ENCODE peak calls at places on chromosomes 13 and 19, in six cellular contexts. One of them, this sample, is unnamed.

GRCh38 chr13:23579886-23580706 is 9.9 kb downstream of the TNFRSF19 start:
- DNase-seq in neuronal stem cell: no peak
- DNase-seq in H1: no peak
- DNase-seq in mesenchymal stem cell: peak; percentile 6
- DNase-seq in IMR-90: peak; percentile 40
- DNase-seq in trophoblast cell: no peak
- DNase-seq in this sample: no peak

GRCh38 chr19:918481-919156 is 1.5 kb downstream of the KISS1R start:
- DNase-seq in neuronal stem cell: no peak
- DNase-seq in H1: no peak
- DNase-seq in mesenchymal stem cell: no peak
- DNase-seq in IMR-90: no peak
- DNase-seq in trophoblast cell: no peak
- DNase-seq in this sample: no peak

GRCh38 chr13:51721485-51721884 is 82.5 kb downstream of the DHRS12 start:
- DNase-seq in neuronal stem cell: no peak
- DNase-seq in H1: no peak
- DNase-seq in mesenchymal stem cell: no peak
- DNase-seq in IMR-90: no peak
- DNase-seq in trophoblast cell: no peak
- DNase-seq in this sample: no peak

GRCh38 chr19:51480590-51480989 is 2.3 kb downstream of the CEACAM18 start:
- DNase-seq in neuronal stem cell: no peak
- DNase-seq in H1: no peak
- DNase-seq in mesenchymal stem cell: no peak
- DNase-seq in IMR-90: no peak
- DNase-seq in trophoblast cell: no peak
- DNase-seq in this sample: peak; percentile 38

GRCh38 chr19:14517840-14518505 is at the start of gene DNAJB1:
- DNase-seq in neuronal stem cell: no peak
- DNase-seq in H1: no peak
- DNase-seq in mesenchymal stem cell: peak; percentile 92
- DNase-seq in IMR-90: peak; percentile 64
- DNase-seq in trophoblast cell: peak; percentile 49
- DNase-seq in this sample: no peak

GRCh38 chr13:113209880-113210421 is 538 bp downstream of the CUL4A start:
- DNase-seq in neuronal stem cell: peak; percentile 47
- DNase-seq in H1: no peak
- DNase-seq in mesenchymal stem cell: peak; percentile 82
- DNase-seq in IMR-90: peak; percentile 55
- DNase-seq in trophoblast cell: peak; percentile 83
- DNase-seq in this sample: peak; percentile 72

GRCh38 chr19:42461700-42462324 is 19.1 kb upstream of the CXCL17 start:
- DNase-seq in neuronal stem cell: no peak
- DNase-seq in H1: no peak
- DNase-seq in mesenchymal stem cell: no peak
- DNase-seq in IMR-90: no peak
- DNase-seq in trophoblast cell: no peak
- DNase-seq in this sample: no peak

GRCh38 chr19:10145031-10145430 is 25.3 kb upstream of the EIF3G start:
- DNase-seq in neuronal stem cell: no peak
- DNase-seq in H1: no peak
- DNase-seq in mesenchymal stem cell: no peak
- DNase-seq in IMR-90: no peak
- DNase-seq in trophoblast cell: no peak
- DNase-seq in this sample: no peak

GRCh38 chr19:16896098-16896912 is 7.5 kb downstream of the F2RL3 start:
- DNase-seq in neuronal stem cell: peak; percentile 27
- DNase-seq in H1: no peak
- DNase-seq in mesenchymal stem cell: no peak
- DNase-seq in IMR-90: no peak
- DNase-seq in trophoblast cell: peak; percentile 33
- DNase-seq in this sample: peak; percentile 69

GRCh38 chr13:50123002-50123401 is 107.8 kb downstream of the KCNRG start:
- DNase-seq in neuronal stem cell: no peak
- DNase-seq in H1: no peak
- DNase-seq in mesenchymal stem cell: no peak
- DNase-seq in IMR-90: no peak
- DNase-seq in trophoblast cell: no peak
- DNase-seq in this sample: no peak

GRCh38 chr13:51814825-51815650 is 11.1 kb upstream of the DHRS12 start:
- DNase-seq in neuronal stem cell: peak; percentile 61
- DNase-seq in H1: no peak
- DNase-seq in mesenchymal stem cell: peak; percentile 75
- DNase-seq in IMR-90: peak; percentile 50
- DNase-seq in trophoblast cell: peak; percentile 54
- DNase-seq in this sample: peak; percentile 73

GRCh38 chr13:98563071-98563470 is 13.8 kb downstream of the STK24 start:
- DNase-seq in neuronal stem cell: no peak
- DNase-seq in H1: no peak
- DNase-seq in mesenchymal stem cell: no peak
- DNase-seq in IMR-90: no peak
- DNase-seq in trophoblast cell: peak; percentile 32
- DNase-seq in this sample: no peak

GRCh38 chr13:77375554-77375953 is 48.7 kb upstream of the MYCBP2 start:
- DNase-seq in neuronal stem cell: no peak
- DNase-seq in H1: no peak
- DNase-seq in mesenchymal stem cell: no peak
- DNase-seq in IMR-90: no peak
- DNase-seq in trophoblast cell: no peak
- DNase-seq in this sample: no peak

GRCh38 chr13:94706854-94707399 is 5.4 kb downstream of the SOX21 start:
- DNase-seq in neuronal stem cell: peak; percentile 97
- DNase-seq in H1: no peak
- DNase-seq in mesenchymal stem cell: peak; percentile 15
- DNase-seq in IMR-90: no peak
- DNase-seq in trophoblast cell: no peak
- DNase-seq in this sample: no peak

GRCh38 chr13:112605531-112605990 is 17.6 kb upstream of the TUBGCP3 start:
- DNase-seq in neuronal stem cell: no peak
- DNase-seq in H1: no peak
- DNase-seq in mesenchymal stem cell: peak; percentile 6
- DNase-seq in IMR-90: no peak
- DNase-seq in trophoblast cell: peak; percentile 65
- DNase-seq in this sample: no peak

GRCh38 chr19:48044561-48044960 is 682 bp upstream of the CABP5 start:
- DNase-seq in neuronal stem cell: no peak
- DNase-seq in H1: no peak
- DNase-seq in mesenchymal stem cell: no peak
- DNase-seq in IMR-90: no peak
- DNase-seq in trophoblast cell: no peak
- DNase-seq in this sample: no peak

GRCh38 chr13:26568132-26568815 is 10.8 kb downstream of the WASF3 start:
- DNase-seq in neuronal stem cell: no peak
- DNase-seq in H1: no peak
- DNase-seq in mesenchymal stem cell: no peak
- DNase-seq in IMR-90: no peak
- DNase-seq in trophoblast cell: no peak
- DNase-seq in this sample: no peak
- H2AFZ ChIP-seq in neuronal stem cell: no peak overlapping the region
- H2AFZ ChIP-seq in H1: no peak overlapping the region
- H2AFZ ChIP-seq in mesenchymal stem cell: no peak overlapping the region
- H2AFZ ChIP-seq in IMR-90: no peak overlapping the region
- H2AFZ ChIP-seq in trophoblast cell: no peak overlapping the region
- H2AFZ ChIP-seq in this sample: no peak overlapping the region

GRCh38 chr19:38686530-38686888 is 39.1 kb downstream of the ACTN4 start:
- DNase-seq in neuronal stem cell: no peak
- DNase-seq in H1: no peak
- DNase-seq in mesenchymal stem cell: no peak
- DNase-seq in IMR-90: no peak
- DNase-seq in trophoblast cell: no peak
- DNase-seq in this sample: peak; percentile 44

GRCh38 chr19:38684078-38684861 is 36.8 kb downstream of the ACTN4 start:
- DNase-seq in neuronal stem cell: no peak
- DNase-seq in H1: no peak
- DNase-seq in mesenchymal stem cell: peak; percentile 94
- DNase-seq in IMR-90: peak; percentile 91
- DNase-seq in trophoblast cell: peak; percentile 73
- DNase-seq in this sample: peak; percentile 46

GRCh38 chr19:38683393-38684077 is 36.1 kb downstream of the ACTN4 start:
- DNase-seq in neuronal stem cell: no peak
- DNase-seq in H1: peak; percentile 85
- DNase-seq in mesenchymal stem cell: peak; percentile 92
- DNase-seq in IMR-90: peak; percentile 85
- DNase-seq in trophoblast cell: peak; percentile 96
- DNase-seq in this sample: peak; percentile 96

GRCh38 chr19:38685666-38686529 is 38.4 kb downstream of the ACTN4 start:
- DNase-seq in neuronal stem cell: no peak
- DNase-seq in H1: no peak
- DNase-seq in mesenchymal stem cell: peak; percentile 87
- DNase-seq in IMR-90: peak; percentile 73
- DNase-seq in trophoblast cell: no peak
- DNase-seq in this sample: peak; percentile 56

GRCh38 chr19:38684862-38685665 is 37.6 kb downstream of the ACTN4 start:
- DNase-seq in neuronal stem cell: no peak
- DNase-seq in H1: no peak
- DNase-seq in mesenchymal stem cell: no peak
- DNase-seq in IMR-90: no peak
- DNase-seq in trophoblast cell: no peak
- DNase-seq in this sample: no peak
- H3K18ac ChIP-seq in neuronal stem cell: peak overlapping the region; percentile 56
- H3K18ac ChIP-seq in H1: peak overlapping the region; percentile 89
- H3K18ac ChIP-seq in mesenchymal stem cell: peak overlapping the region; percentile 88
- H3K18ac ChIP-seq in IMR-90: peak overlapping the region; percentile 70
- H3K18ac ChIP-seq in trophoblast cell: peak overlapping the region; percentile 91
- H3K18ac ChIP-seq in this sample: peak overlapping the region; percentile 85

GRCh38 chr13:19661561-19661960 is 28.1 kb downstream of the MPHOSPH8 start:
- DNase-seq in neuronal stem cell: no peak
- DNase-seq in H1: no peak
- DNase-seq in mesenchymal stem cell: no peak
- DNase-seq in IMR-90: no peak
- DNase-seq in trophoblast cell: no peak
- DNase-seq in this sample: no peak

GRCh38 chr13:19663416-19663979 is 30.0 kb downstream of the MPHOSPH8 start:
- DNase-seq in neuronal stem cell: no peak
- DNase-seq in H1: no peak
- DNase-seq in mesenchymal stem cell: no peak
- DNase-seq in IMR-90: no peak
- DNase-seq in trophoblast cell: peak; percentile 86
- DNase-seq in this sample: no peak

GRCh38 chr13:19661126-19661525 is 27.7 kb downstream of the MPHOSPH8 start:
- DNase-seq in neuronal stem cell: no peak
- DNase-seq in H1: no peak
- DNase-seq in mesenchymal stem cell: no peak
- DNase-seq in IMR-90: no peak
- DNase-seq in trophoblast cell: no peak
- DNase-seq in this sample: no peak

GRCh38 chr13:19665427-19665859 is 32.0 kb downstream of the MPHOSPH8 start:
- DNase-seq in neuronal stem cell: no peak
- DNase-seq in H1: no peak
- DNase-seq in mesenchymal stem cell: no peak
- DNase-seq in IMR-90: no peak
- DNase-seq in trophoblast cell: no peak
- DNase-seq in this sample: no peak

DNA sequence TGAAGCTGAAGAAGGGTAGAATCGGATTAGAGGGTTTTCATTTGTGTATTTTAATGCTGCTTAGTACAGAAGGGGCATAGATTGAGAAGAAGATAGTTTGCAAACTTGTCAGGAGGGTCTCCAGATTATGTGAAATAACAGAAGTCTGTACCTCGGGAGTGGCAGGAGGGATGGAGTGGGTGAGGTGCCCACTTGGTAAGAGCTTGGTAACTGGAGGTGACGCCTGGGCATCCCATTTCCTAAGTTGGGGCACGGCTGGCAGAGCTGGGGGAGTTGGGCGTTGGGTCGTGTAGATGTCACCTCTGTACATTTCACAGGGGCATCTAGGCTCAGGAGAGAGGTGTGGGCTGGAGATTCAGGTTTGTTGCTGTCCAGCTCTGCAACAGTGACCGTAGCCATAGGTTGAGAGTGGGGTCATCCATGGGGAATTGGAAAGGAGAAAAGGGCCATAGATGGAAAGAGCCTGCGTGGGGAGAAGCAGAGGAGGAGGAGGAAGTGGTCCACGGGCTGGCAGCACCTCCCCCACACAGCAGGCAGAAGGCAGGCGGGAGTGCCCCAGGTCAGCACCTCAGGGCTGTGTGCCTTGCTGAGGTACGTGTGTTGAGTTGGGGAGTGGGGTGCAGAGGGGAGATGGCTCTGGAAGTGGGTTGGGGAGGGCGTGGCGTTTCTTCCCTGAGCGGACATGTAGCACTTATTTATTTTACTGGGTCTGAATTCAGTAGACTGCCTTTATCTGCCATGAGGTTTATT is 31.2 kb downstream of the MPHOSPH8 start:
- DNase-seq in neuronal stem cell: no peak
- DNase-seq in H1: no peak
- DNase-seq in mesenchymal stem cell: no peak
- DNase-seq in IMR-90: no peak
- DNase-seq in trophoblast cell: no peak
- DNase-seq in this sample: no peak
- H2AFZ ChIP-seq in neuronal stem cell: no peak overlapping the region
- H2AFZ ChIP-seq in H1: no peak overlapping the region
- H2AFZ ChIP-seq in mesenchymal stem cell: no peak overlapping the region
- H2AFZ ChIP-seq in IMR-90: no peak overlapping the region
- H2AFZ ChIP-seq in trophoblast cell: no peak overlapping the region
- H2AFZ ChIP-seq in this sample: no peak overlapping the region

GRCh38 chr19:44303305-44303704 is 1.5 kb downstream of the ZNF235 start:
- DNase-seq in neuronal stem cell: no peak
- DNase-seq in H1: no peak
- DNase-seq in mesenchymal stem cell: no peak
- DNase-seq in IMR-90: no peak
- DNase-seq in trophoblast cell: no peak
- DNase-seq in this sample: no peak

GRCh38 chr19:44305457-44305856 is 632 bp upstream of the ZNF235 start:
- DNase-seq in neuronal stem cell: no peak
- DNase-seq in H1: no peak
- DNase-seq in mesenchymal stem cell: no peak
- DNase-seq in IMR-90: no peak
- DNase-seq in trophoblast cell: no peak
- DNase-seq in this sample: no peak

GRCh38 chr19:44304659-44305193 is at the start of gene ZNF235:
- DNase-seq in neuronal stem cell: peak; percentile 84
- DNase-seq in H1: peak; percentile 82
- DNase-seq in mesenchymal stem cell: peak; percentile 98
- DNase-seq in IMR-90: peak; percentile 99
- DNase-seq in trophoblast cell: peak; percentile 97
- DNase-seq in this sample: peak; percentile 95

GRCh38 chr19:44306283-44306682 is 1.5 kb upstream of the ZNF235 start:
- DNase-seq in neuronal stem cell: no peak
- DNase-seq in H1: no peak
- DNase-seq in mesenchymal stem cell: no peak
- DNase-seq in IMR-90: no peak
- DNase-seq in trophoblast cell: no peak
- DNase-seq in this sample: no peak

DNA sequence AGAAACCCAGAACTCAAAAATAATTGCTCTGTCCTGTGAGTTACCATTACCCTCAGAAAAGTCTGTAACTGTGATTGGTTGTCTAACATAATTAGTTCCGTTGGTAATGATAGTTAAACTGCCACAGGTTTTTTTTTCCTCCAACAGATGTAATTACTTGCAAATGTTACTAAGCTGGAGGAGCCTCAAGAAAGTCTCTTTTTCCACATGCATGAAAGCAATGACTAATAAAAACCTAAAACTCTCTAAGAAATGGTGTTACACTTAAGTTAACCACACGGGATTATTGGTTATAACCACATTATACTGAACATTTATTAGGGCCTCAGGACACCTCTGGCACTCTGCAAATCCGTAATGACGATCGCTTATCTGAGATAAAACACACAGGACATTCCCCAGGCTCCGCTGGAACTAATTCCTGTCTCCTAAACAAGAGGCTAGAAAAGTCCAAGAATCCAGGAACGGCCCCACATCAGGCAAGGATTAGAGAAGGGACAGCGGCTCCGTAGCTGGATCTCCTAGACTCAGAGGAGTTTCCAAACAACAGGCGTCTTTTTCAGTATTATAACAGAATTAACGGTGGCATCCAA is 753 bp downstream of the ZNF235 start:
- DNase-seq in neuronal stem cell: peak; percentile 21
- DNase-seq in H1: no peak
- DNase-seq in mesenchymal stem cell: peak; percentile 60
- DNase-seq in IMR-90: peak; percentile 3
- DNase-seq in trophoblast cell: no peak
- DNase-seq in this sample: no peak
- H3K18ac ChIP-seq in neuronal stem cell: no peak overlapping the region
- H3K18ac ChIP-seq in H1: no peak overlapping the region
- H3K18ac ChIP-seq in mesenchymal stem cell: no peak overlapping the region
- H3K18ac ChIP-seq in IMR-90: no peak overlapping the region
- H3K18ac ChIP-seq in trophoblast cell: no peak overlapping the region
- H3K18ac ChIP-seq in this sample: no peak overlapping the region